ENCODE peak calls at places on chromosomes 1 and 21, in five cellular contexts. One of them, this sample, is unnamed.

GRCh38 chr1:158095737-158096335 is 84.9 kb upstream of the CD1D start:
- DNase-seq in GM13976: peak
- DNase-seq in colonic mucosa: peak
- DNase-seq in astrocyte of the spinal cord: no peak
- DNase-seq in activated gamma-delta T cell treated with Interleukin-2 at 50 U/mL for 16 hours: peak
- DNase-seq in this sample: no peak

GRCh38 chr1:236035681-236036101 is 29.2 kb downstream of the NID1 start:
- DNase-seq in GM13976: no peak
- DNase-seq in colonic mucosa: no peak
- DNase-seq in astrocyte of the spinal cord: peak
- DNase-seq in activated gamma-delta T cell treated with Interleukin-2 at 50 U/mL for 16 hours: no peak
- DNase-seq in this sample: peak

GRCh38 chr1:30809514-30810263 is 52.1 kb upstream of the LAPTM5 start:
- DNase-seq in GM13976: no peak
- DNase-seq in colonic mucosa: no peak
- DNase-seq in astrocyte of the spinal cord: peak
- DNase-seq in activated gamma-delta T cell treated with Interleukin-2 at 50 U/mL for 16 hours: no peak
- DNase-seq in this sample: no peak

GRCh38 chr1:220528679-220529529 is 968 bp downstream of the MARK1 start:
- DNase-seq in GM13976: peak
- DNase-seq in colonic mucosa: peak
- DNase-seq in astrocyte of the spinal cord: no peak
- DNase-seq in activated gamma-delta T cell treated with Interleukin-2 at 50 U/mL for 16 hours: no peak
- DNase-seq in this sample: peak

GRCh38 chr1:59604191-59604590 is 210.6 kb upstream of the HOOK1 start:
- DNase-seq in GM13976: no peak
- DNase-seq in colonic mucosa: no peak
- DNase-seq in astrocyte of the spinal cord: peak
- DNase-seq in activated gamma-delta T cell treated with Interleukin-2 at 50 U/mL for 16 hours: no peak
- DNase-seq in this sample: no peak

GRCh38 chr1:156149374-156150106 is 3.8 kb upstream of the SEMA4A start:
- DNase-seq in GM13976: peak
- DNase-seq in colonic mucosa: no peak
- DNase-seq in astrocyte of the spinal cord: no peak
- DNase-seq in activated gamma-delta T cell treated with Interleukin-2 at 50 U/mL for 16 hours: no peak
- DNase-seq in this sample: no peak

GRCh38 chr1:167373398-167373797 is 144.9 kb downstream of the CD247 start:
- DNase-seq in GM13976: no peak
- DNase-seq in colonic mucosa: no peak
- DNase-seq in astrocyte of the spinal cord: no peak
- DNase-seq in activated gamma-delta T cell treated with Interleukin-2 at 50 U/mL for 16 hours: no peak
- DNase-seq in this sample: peak

GRCh38 chr1:7220712-7221252 is 435.5 kb downstream of the CAMTA1 start:
- DNase-seq in GM13976: no peak
- DNase-seq in colonic mucosa: peak
- DNase-seq in astrocyte of the spinal cord: no peak
- DNase-seq in activated gamma-delta T cell treated with Interleukin-2 at 50 U/mL for 16 hours: no peak
- DNase-seq in this sample: no peak

GRCh38 chr1:24558902-24559791 is 3.3 kb downstream of the NCMAP start:
- DNase-seq in GM13976: no peak
- DNase-seq in colonic mucosa: peak
- DNase-seq in astrocyte of the spinal cord: peak
- DNase-seq in activated gamma-delta T cell treated with Interleukin-2 at 50 U/mL for 16 hours: no peak
- DNase-seq in this sample: no peak

GRCh38 chr1:213570487-213570886 is 417.3 kb upstream of the PROX1 start:
- DNase-seq in GM13976: no peak
- DNase-seq in colonic mucosa: no peak
- DNase-seq in astrocyte of the spinal cord: no peak
- DNase-seq in activated gamma-delta T cell treated with Interleukin-2 at 50 U/mL for 16 hours: no peak
- DNase-seq in this sample: no peak

GRCh38 chr1:104018922-104019674 is 269.4 kb downstream of the AMY1C start:
- DNase-seq in GM13976: no peak
- DNase-seq in colonic mucosa: no peak
- DNase-seq in astrocyte of the spinal cord: no peak
- DNase-seq in activated gamma-delta T cell treated with Interleukin-2 at 50 U/mL for 16 hours: no peak
- DNase-seq in this sample: no peak

GRCh38 chr1:19468397-19468956 is 16.9 kb downstream of the CAPZB start:
- DNase-seq in GM13976: no peak
- DNase-seq in colonic mucosa: peak
- DNase-seq in astrocyte of the spinal cord: no peak
- DNase-seq in activated gamma-delta T cell treated with Interleukin-2 at 50 U/mL for 16 hours: peak
- DNase-seq in this sample: no peak

GRCh38 chr1:213507472-213508223 is 456.6 kb downstream of the RPS6KC1 start:
- DNase-seq in GM13976: no peak
- DNase-seq in colonic mucosa: no peak
- DNase-seq in astrocyte of the spinal cord: no peak
- DNase-seq in activated gamma-delta T cell treated with Interleukin-2 at 50 U/mL for 16 hours: no peak
- DNase-seq in this sample: no peak

GRCh38 chr1:177809844-177810243 is 160.0 kb downstream of the SEC16B start:
- DNase-seq in GM13976: no peak
- DNase-seq in colonic mucosa: no peak
- DNase-seq in astrocyte of the spinal cord: no peak
- DNase-seq in activated gamma-delta T cell treated with Interleukin-2 at 50 U/mL for 16 hours: no peak
- DNase-seq in this sample: no peak

GRCh38 chr1:147084273-147085096 is 87.8 kb downstream of the PRKAB2 start:
- DNase-seq in GM13976: peak
- DNase-seq in colonic mucosa: peak
- DNase-seq in astrocyte of the spinal cord: peak
- DNase-seq in activated gamma-delta T cell treated with Interleukin-2 at 50 U/mL for 16 hours: peak
- DNase-seq in this sample: peak

GRCh38 chr1:93662481-93663190 is 19.0 kb downstream of the BCAR3 start:
- DNase-seq in GM13976: no peak
- DNase-seq in colonic mucosa: no peak
- DNase-seq in astrocyte of the spinal cord: no peak
- DNase-seq in activated gamma-delta T cell treated with Interleukin-2 at 50 U/mL for 16 hours: no peak
- DNase-seq in this sample: no peak

GRCh38 chr1:20466231-20466630 is 19.8 kb downstream of the CAMK2N1 start:
- DNase-seq in GM13976: peak
- DNase-seq in colonic mucosa: no peak
- DNase-seq in astrocyte of the spinal cord: no peak
- DNase-seq in activated gamma-delta T cell treated with Interleukin-2 at 50 U/mL for 16 hours: no peak
- DNase-seq in this sample: no peak

GRCh38 chr1:97105531-97105930 is 383.9 kb downstream of the PTBP2 start:
- DNase-seq in GM13976: no peak
- DNase-seq in colonic mucosa: no peak
- DNase-seq in astrocyte of the spinal cord: no peak
- DNase-seq in activated gamma-delta T cell treated with Interleukin-2 at 50 U/mL for 16 hours: no peak
- DNase-seq in this sample: no peak

GRCh38 chr1:227766015-227766634 is 30.9 kb downstream of the SNAP47 start:
- DNase-seq in GM13976: no peak
- DNase-seq in colonic mucosa: peak
- DNase-seq in astrocyte of the spinal cord: peak
- DNase-seq in activated gamma-delta T cell treated with Interleukin-2 at 50 U/mL for 16 hours: peak
- DNase-seq in this sample: no peak

GRCh38 chr1:31407029-31407626 is 5.9 kb upstream of the SERINC2 start:
- DNase-seq in GM13976: no peak
- DNase-seq in colonic mucosa: no peak
- DNase-seq in astrocyte of the spinal cord: no peak
- DNase-seq in activated gamma-delta T cell treated with Interleukin-2 at 50 U/mL for 16 hours: no peak
- DNase-seq in this sample: no peak

GRCh38 chr1:11831945-11832725 is 15.4 kb downstream of the NPPA start:
- DNase-seq in GM13976: no peak
- DNase-seq in colonic mucosa: no peak
- DNase-seq in astrocyte of the spinal cord: no peak
- DNase-seq in activated gamma-delta T cell treated with Interleukin-2 at 50 U/mL for 16 hours: no peak
- DNase-seq in this sample: no peak

GRCh38 chr1:41880261-41880660 is 38.5 kb downstream of the HIVEP3 start:
- DNase-seq in GM13976: no peak
- DNase-seq in colonic mucosa: no peak
- DNase-seq in astrocyte of the spinal cord: peak
- DNase-seq in activated gamma-delta T cell treated with Interleukin-2 at 50 U/mL for 16 hours: no peak
- DNase-seq in this sample: no peak

GRCh38 chr1:54291276-54292014 is 91.5 kb downstream of the MRPL37 start:
- DNase-seq in GM13976: no peak
- DNase-seq in colonic mucosa: no peak
- DNase-seq in astrocyte of the spinal cord: no peak
- DNase-seq in activated gamma-delta T cell treated with Interleukin-2 at 50 U/mL for 16 hours: no peak
- DNase-seq in this sample: no peak

GRCh38 chr1:103527331-103527730 is 1.8 kb downstream of the RNPC3 start:
- DNase-seq in GM13976: no peak
- DNase-seq in colonic mucosa: no peak
- DNase-seq in astrocyte of the spinal cord: no peak
- DNase-seq in activated gamma-delta T cell treated with Interleukin-2 at 50 U/mL for 16 hours: no peak
- DNase-seq in this sample: no peak

GRCh38 chr21:45586289-45586858 is 44.1 kb upstream of the SLC19A1 start:
- DNase-seq in GM13976: no peak
- DNase-seq in colonic mucosa: no peak
- DNase-seq in astrocyte of the spinal cord: no peak
- DNase-seq in activated gamma-delta T cell treated with Interleukin-2 at 50 U/mL for 16 hours: no peak
- DNase-seq in this sample: no peak

GRCh38 chr1:229390130-229390529 is 43.8 kb downstream of the ACTA1 start:
- DNase-seq in GM13976: no peak
- DNase-seq in colonic mucosa: no peak
- DNase-seq in astrocyte of the spinal cord: no peak
- DNase-seq in activated gamma-delta T cell treated with Interleukin-2 at 50 U/mL for 16 hours: no peak
- DNase-seq in this sample: no peak

GRCh38 chr21:30227633-30228404 is 11.9 kb upstream of the CLDN8 start:
- DNase-seq in GM13976: no peak
- DNase-seq in colonic mucosa: peak
- DNase-seq in astrocyte of the spinal cord: peak
- DNase-seq in activated gamma-delta T cell treated with Interleukin-2 at 50 U/mL for 16 hours: no peak
- DNase-seq in this sample: peak

GRCh38 chr1:166489670-166490436 is 323.1 kb upstream of the FAM78B start:
- DNase-seq in GM13976: peak
- DNase-seq in colonic mucosa: peak
- DNase-seq in astrocyte of the spinal cord: no peak
- DNase-seq in activated gamma-delta T cell treated with Interleukin-2 at 50 U/mL for 16 hours: peak
- DNase-seq in this sample: peak

GRCh38 chr1:199808110-199808870 is 219.2 kb upstream of the NR5A2 start:
- DNase-seq in GM13976: no peak
- DNase-seq in colonic mucosa: no peak
- DNase-seq in astrocyte of the spinal cord: no peak
- DNase-seq in activated gamma-delta T cell treated with Interleukin-2 at 50 U/mL for 16 hours: no peak
- DNase-seq in this sample: no peak

GRCh38 chr1:23039308-23039826 is 20.1 kb downstream of the KDM1A start:
- DNase-seq in GM13976: no peak
- DNase-seq in colonic mucosa: no peak
- DNase-seq in astrocyte of the spinal cord: no peak
- DNase-seq in activated gamma-delta T cell treated with Interleukin-2 at 50 U/mL for 16 hours: no peak
- DNase-seq in this sample: no peak

GRCh38 chr1:156839426-156840109 is 19.3 kb downstream of the INSRR start:
- DNase-seq in GM13976: no peak
- DNase-seq in colonic mucosa: no peak
- DNase-seq in astrocyte of the spinal cord: no peak
- DNase-seq in activated gamma-delta T cell treated with Interleukin-2 at 50 U/mL for 16 hours: no peak
- DNase-seq in this sample: no peak

GRCh38 chr1:107862064-107862463 is 102.9 kb downstream of the VAV3 start:
- DNase-seq in GM13976: no peak
- DNase-seq in colonic mucosa: no peak
- DNase-seq in astrocyte of the spinal cord: no peak
- DNase-seq in activated gamma-delta T cell treated with Interleukin-2 at 50 U/mL for 16 hours: no peak
- DNase-seq in this sample: no peak

GRCh38 chr21:43865471-43866181 is 603 bp downstream of the AGPAT3 start:
- DNase-seq in GM13976: peak
- DNase-seq in colonic mucosa: peak
- DNase-seq in astrocyte of the spinal cord: no peak
- DNase-seq in activated gamma-delta T cell treated with Interleukin-2 at 50 U/mL for 16 hours: peak
- DNase-seq in this sample: peak

GRCh38 chr1:204463125-204464060 is 31.2 kb downstream of the PIK3C2B start:
- DNase-seq in GM13976: no peak
- DNase-seq in colonic mucosa: no peak
- DNase-seq in astrocyte of the spinal cord: no peak
- DNase-seq in activated gamma-delta T cell treated with Interleukin-2 at 50 U/mL for 16 hours: no peak
- DNase-seq in this sample: no peak

GRCh38 chr1:155170806-155171205 is 2.3 kb downstream of the KRTCAP2 start:
- DNase-seq in GM13976: no peak
- DNase-seq in colonic mucosa: peak
- DNase-seq in astrocyte of the spinal cord: no peak
- DNase-seq in activated gamma-delta T cell treated with Interleukin-2 at 50 U/mL for 16 hours: no peak
- DNase-seq in this sample: no peak

GRCh38 chr21:32411366-32412161 is 942 bp upstream of the EVA1C start:
- DNase-seq in GM13976: no peak
- DNase-seq in colonic mucosa: peak
- DNase-seq in astrocyte of the spinal cord: peak
- DNase-seq in activated gamma-delta T cell treated with Interleukin-2 at 50 U/mL for 16 hours: peak
- DNase-seq in this sample: peak

GRCh38 chr1:213623103-213623581 is 364.6 kb upstream of the PROX1 start:
- DNase-seq in GM13976: no peak
- DNase-seq in colonic mucosa: no peak
- DNase-seq in astrocyte of the spinal cord: no peak
- DNase-seq in activated gamma-delta T cell treated with Interleukin-2 at 50 U/mL for 16 hours: no peak
- DNase-seq in this sample: no peak

This sample was measured in uterus.